ENCODE peak calls at places on chromosomes 6 and 20, in seven cellular contexts. One of them, this sample, is unnamed.

GRCh38 chr20:24892522-24892921 is 56.5 kb upstream of the CST7 start:
- DNase-seq in effector CD4-positive, alpha-beta T cell: no peak
- DNase-seq in NAMALWA: no peak
- DNase-seq in coronary artery: no peak
- DNase-seq in D341Med: peak
- DNase-seq in stimulated activated CD8-positive, alpha-beta memory T cell treated with anti-CD3 and anti-CD28 coated beads, Interleukin-7, amount 100 ng/mL, for 24 hours: no peak
- DNase-seq in NCI-H774: no peak
- DNase-seq in this sample: no peak

GRCh38 chr6:116047173-116047933 is 13.3 kb downstream of the FRK start:
- DNase-seq in NCI-H774: no peak
- DNase-seq in coronary artery: no peak
- DNase-seq in D341Med: no peak
- DNase-seq in effector CD4-positive, alpha-beta T cell: no peak
- DNase-seq in NAMALWA: peak
- DNase-seq in stimulated activated CD8-positive, alpha-beta memory T cell treated with anti-CD3 and anti-CD28 coated beads, Interleukin-7, amount 100 ng/mL, for 24 hours: no peak
- DNase-seq in this sample: no peak

GRCh38 chr6:139240161-139241010 is 51.4 kb downstream of the TXLNB start:
- DNase-seq in D341Med: no peak
- DNase-seq in NCI-H774: peak
- DNase-seq in coronary artery: no peak
- DNase-seq in NAMALWA: no peak
- DNase-seq in stimulated activated CD8-positive, alpha-beta memory T cell treated with anti-CD3 and anti-CD28 coated beads, Interleukin-7, amount 100 ng/mL, for 24 hours: no peak
- DNase-seq in effector CD4-positive, alpha-beta T cell: no peak
- DNase-seq in this sample: no peak

GRCh38 chr20:12391099-12391498 is 473.4 kb downstream of the BTBD3 start:
- DNase-seq in D341Med: no peak
- DNase-seq in effector CD4-positive, alpha-beta T cell: no peak
- DNase-seq in NCI-H774: no peak
- DNase-seq in coronary artery: no peak
- DNase-seq in stimulated activated CD8-positive, alpha-beta memory T cell treated with anti-CD3 and anti-CD28 coated beads, Interleukin-7, amount 100 ng/mL, for 24 hours: no peak
- DNase-seq in NAMALWA: no peak
- DNase-seq in this sample: no peak

GRCh38 chr6:118535176-118535844 is 12.8 kb upstream of the PLN start:
- DNase-seq in stimulated activated CD8-positive, alpha-beta memory T cell treated with anti-CD3 and anti-CD28 coated beads, Interleukin-7, amount 100 ng/mL, for 24 hours: no peak
- DNase-seq in D341Med: no peak
- DNase-seq in coronary artery: no peak
- DNase-seq in NCI-H774: no peak
- DNase-seq in effector CD4-positive, alpha-beta T cell: no peak
- DNase-seq in NAMALWA: no peak
- DNase-seq in this sample: no peak

GRCh38 chr6:138805431-138805830 is 9.5 kb downstream of the ECT2L start:
- DNase-seq in stimulated activated CD8-positive, alpha-beta memory T cell treated with anti-CD3 and anti-CD28 coated beads, Interleukin-7, amount 100 ng/mL, for 24 hours: no peak
- DNase-seq in NCI-H774: no peak
- DNase-seq in effector CD4-positive, alpha-beta T cell: no peak
- DNase-seq in NAMALWA: peak
- DNase-seq in D341Med: no peak
- DNase-seq in coronary artery: no peak
- DNase-seq in this sample: no peak

GRCh38 chr6:45630801-45631200 is 253.1 kb upstream of the SUPT3H start:
- DNase-seq in effector CD4-positive, alpha-beta T cell: no peak
- DNase-seq in NAMALWA: no peak
- DNase-seq in stimulated activated CD8-positive, alpha-beta memory T cell treated with anti-CD3 and anti-CD28 coated beads, Interleukin-7, amount 100 ng/mL, for 24 hours: no peak
- DNase-seq in D341Med: no peak
- DNase-seq in coronary artery: no peak
- DNase-seq in NCI-H774: no peak
- DNase-seq in this sample: no peak

GRCh38 chr6:105744815-105745214 is 341.3 kb upstream of the PRDM1 start:
- DNase-seq in stimulated activated CD8-positive, alpha-beta memory T cell treated with anti-CD3 and anti-CD28 coated beads, Interleukin-7, amount 100 ng/mL, for 24 hours: no peak
- DNase-seq in coronary artery: no peak
- DNase-seq in effector CD4-positive, alpha-beta T cell: no peak
- DNase-seq in NAMALWA: no peak
- DNase-seq in NCI-H774: no peak
- DNase-seq in D341Med: no peak
- DNase-seq in this sample: no peak

GRCh38 chr20:31698243-31698802 is 24.3 kb downstream of the BCL2L1 start:
- DNase-seq in coronary artery: no peak
- DNase-seq in stimulated activated CD8-positive, alpha-beta memory T cell treated with anti-CD3 and anti-CD28 coated beads, Interleukin-7, amount 100 ng/mL, for 24 hours: no peak
- DNase-seq in NAMALWA: no peak
- DNase-seq in D341Med: no peak
- DNase-seq in effector CD4-positive, alpha-beta T cell: no peak
- DNase-seq in NCI-H774: no peak
- DNase-seq in this sample: no peak

GRCh38 chr20:44271915-44272663 is 25.0 kb downstream of the GDAP1L1 start:
- DNase-seq in NAMALWA: no peak
- DNase-seq in D341Med: no peak
- DNase-seq in effector CD4-positive, alpha-beta T cell: no peak
- DNase-seq in NCI-H774: no peak
- DNase-seq in stimulated activated CD8-positive, alpha-beta memory T cell treated with anti-CD3 and anti-CD28 coated beads, Interleukin-7, amount 100 ng/mL, for 24 hours: no peak
- DNase-seq in coronary artery: no peak
- DNase-seq in this sample: no peak

GRCh38 chr6:6781172-6781876 is 192.8 kb downstream of the LY86 start:
- DNase-seq in D341Med: no peak
- DNase-seq in effector CD4-positive, alpha-beta T cell: no peak
- DNase-seq in NCI-H774: no peak
- DNase-seq in coronary artery: no peak
- DNase-seq in NAMALWA: no peak
- DNase-seq in stimulated activated CD8-positive, alpha-beta memory T cell treated with anti-CD3 and anti-CD28 coated beads, Interleukin-7, amount 100 ng/mL, for 24 hours: no peak
- DNase-seq in this sample: no peak

GRCh38 chr6:41813469-41813868 is 26.0 kb downstream of the TOMM6 start:
- DNase-seq in NAMALWA: no peak
- DNase-seq in D341Med: no peak
- DNase-seq in stimulated activated CD8-positive, alpha-beta memory T cell treated with anti-CD3 and anti-CD28 coated beads, Interleukin-7, amount 100 ng/mL, for 24 hours: no peak
- DNase-seq in NCI-H774: no peak
- DNase-seq in effector CD4-positive, alpha-beta T cell: no peak
- DNase-seq in coronary artery: no peak
- DNase-seq in this sample: no peak

GRCh38 chr6:25220853-25221252 is 58.3 kb upstream of the CARMIL1 start:
- DNase-seq in D341Med: no peak
- DNase-seq in coronary artery: no peak
- DNase-seq in NAMALWA: no peak
- DNase-seq in effector CD4-positive, alpha-beta T cell: no peak
- DNase-seq in NCI-H774: no peak
- DNase-seq in stimulated activated CD8-positive, alpha-beta memory T cell treated with anti-CD3 and anti-CD28 coated beads, Interleukin-7, amount 100 ng/mL, for 24 hours: no peak
- DNase-seq in this sample: no peak

GRCh38 chr6:136959471-136959891 is 37.4 kb downstream of the SLC35D3 start:
- DNase-seq in coronary artery: no peak
- DNase-seq in effector CD4-positive, alpha-beta T cell: no peak
- DNase-seq in stimulated activated CD8-positive, alpha-beta memory T cell treated with anti-CD3 and anti-CD28 coated beads, Interleukin-7, amount 100 ng/mL, for 24 hours: no peak
- DNase-seq in NCI-H774: peak
- DNase-seq in NAMALWA: no peak
- DNase-seq in D341Med: no peak
- DNase-seq in this sample: no peak

GRCh38 chr6:37168809-37169457 is 1.0 kb upstream of the PIM1 start:
- DNase-seq in D341Med: no peak
- DNase-seq in effector CD4-positive, alpha-beta T cell: peak
- DNase-seq in NCI-H774: no peak
- DNase-seq in coronary artery: no peak
- DNase-seq in NAMALWA: peak
- DNase-seq in stimulated activated CD8-positive, alpha-beta memory T cell treated with anti-CD3 and anti-CD28 coated beads, Interleukin-7, amount 100 ng/mL, for 24 hours: no peak
- DNase-seq in this sample: no peak

GRCh38 chr20:57819981-57820380 is 110.2 kb upstream of the PMEPA1 start:
- DNase-seq in effector CD4-positive, alpha-beta T cell: no peak
- DNase-seq in D341Med: no peak
- DNase-seq in NAMALWA: no peak
- DNase-seq in coronary artery: no peak
- DNase-seq in NCI-H774: no peak
- DNase-seq in stimulated activated CD8-positive, alpha-beta memory T cell treated with anti-CD3 and anti-CD28 coated beads, Interleukin-7, amount 100 ng/mL, for 24 hours: no peak
- DNase-seq in this sample: no peak

GRCh38 chr6:63598001-63598250 is 25.6 kb downstream of the LOC128125822 start:
- DNase-seq in effector CD4-positive, alpha-beta T cell: no peak
- DNase-seq in D341Med: peak
- DNase-seq in NAMALWA: no peak
- DNase-seq in coronary artery: no peak
- DNase-seq in stimulated activated CD8-positive, alpha-beta memory T cell treated with anti-CD3 and anti-CD28 coated beads, Interleukin-7, amount 100 ng/mL, for 24 hours: no peak
- DNase-seq in NCI-H774: no peak
- DNase-seq in this sample: no peak

GRCh38 chr20:44080646-44081267 is 106.2 kb downstream of the JPH2 start:
- DNase-seq in NCI-H774: peak
- DNase-seq in D341Med: peak
- DNase-seq in NAMALWA: peak
- DNase-seq in effector CD4-positive, alpha-beta T cell: peak
- DNase-seq in coronary artery: no peak
- DNase-seq in stimulated activated CD8-positive, alpha-beta memory T cell treated with anti-CD3 and anti-CD28 coated beads, Interleukin-7, amount 100 ng/mL, for 24 hours: peak
- DNase-seq in this sample: no peak

GRCh38 chr20:49284818-49285217 is 7.0 kb upstream of the ZNFX1 start:
- DNase-seq in stimulated activated CD8-positive, alpha-beta memory T cell treated with anti-CD3 and anti-CD28 coated beads, Interleukin-7, amount 100 ng/mL, for 24 hours: no peak
- DNase-seq in effector CD4-positive, alpha-beta T cell: no peak
- DNase-seq in D341Med: no peak
- DNase-seq in coronary artery: no peak
- DNase-seq in NCI-H774: no peak
- DNase-seq in NAMALWA: peak
- DNase-seq in this sample: no peak

GRCh38 chr6:87628424-87628823 is 38.5 kb downstream of the ORC3 start:
- DNase-seq in NCI-H774: no peak
- DNase-seq in coronary artery: no peak
- DNase-seq in effector CD4-positive, alpha-beta T cell: no peak
- DNase-seq in stimulated activated CD8-positive, alpha-beta memory T cell treated with anti-CD3 and anti-CD28 coated beads, Interleukin-7, amount 100 ng/mL, for 24 hours: no peak
- DNase-seq in D341Med: no peak
- DNase-seq in NAMALWA: no peak
- DNase-seq in this sample: no peak

GRCh38 chr6:75381878-75382633 is 97.5 kb upstream of the TMEM30A start:
- DNase-seq in NAMALWA: no peak
- DNase-seq in effector CD4-positive, alpha-beta T cell: no peak
- DNase-seq in D341Med: no peak
- DNase-seq in stimulated activated CD8-positive, alpha-beta memory T cell treated with anti-CD3 and anti-CD28 coated beads, Interleukin-7, amount 100 ng/mL, for 24 hours: no peak
- DNase-seq in NCI-H774: no peak
- DNase-seq in coronary artery: no peak
- DNase-seq in this sample: no peak

GRCh38 chr6:109772961-109773431 is 81.9 kb downstream of the FIG4 start:
- DNase-seq in coronary artery: no peak
- DNase-seq in effector CD4-positive, alpha-beta T cell: no peak
- DNase-seq in stimulated activated CD8-positive, alpha-beta memory T cell treated with anti-CD3 and anti-CD28 coated beads, Interleukin-7, amount 100 ng/mL, for 24 hours: no peak
- DNase-seq in D341Med: no peak
- DNase-seq in NAMALWA: no peak
- DNase-seq in NCI-H774: peak
- DNase-seq in this sample: no peak